ENCODE peak calls at places on chromosomes 11 and 22, in six cellular contexts. T, Y, Z, V, J and O are unnamed samples.

GRCh38 chr11:73177380-73178091 is 35.4 kb upstream of the FCHSD2 start:
- DNase-seq in J (no peak), Y (peak; percentile 25), V (no peak), T (no peak), Z (no peak), O (no peak)

GRCh38 chr11:70500076-70500847 is 101.9 kb downstream of the CTTN start:
- DNase-seq in Z (no peak), T (no peak), Y (no peak), V (no peak), J (no peak), O (no peak)

GRCh38 chr11:44065851-44066731 is at the start of gene ACCS:
- DNase-seq in Y (peak; percentile 57), T (peak; percentile 96), V (peak; percentile 94), J (peak; percentile 88), Z (peak; percentile 93), O (peak; percentile 89)

GRCh38 chr11:69700278-69701140 is 3.3 kb downstream of the FGF19 start:
- DNase-seq in V (peak; percentile 38), J (no peak), Y (no peak), Z (peak; percentile 91), T (no peak), O (no peak)

GRCh38 chr11:85965202-85965601 is 103.7 kb downstream of the PICALM start:
- DNase-seq in V (peak; percentile 74), J (no peak), Z (no peak), Y (no peak), T (no peak), O (no peak)

GRCh38 chr11:88246680-88247079 is 71.4 kb upstream of the RAB38 start:
- DNase-seq in Y (peak; percentile 89), J (no peak), V (peak; percentile 96), Z (no peak), T (no peak), O (no peak)

GRCh38 chr11:125797641-125798040 is 9.7 kb downstream of the PATE3 start:
- DNase-seq in J (no peak), V (no peak), T (no peak), Y (no peak), Z (no peak), O (no peak)

GRCh38 chr11:7046474-7046873 is 26.2 kb downstream of the NLRP14 start:
- DNase-seq in J (no peak), V (peak; percentile 81), Y (peak; percentile 25), Z (no peak), T (no peak), O (no peak)

GRCh38 chr11:118845369-118845768 is 38.3 kb upstream of the CXCR5 start:
- DNase-seq in Z (no peak), J (no peak), V (peak; percentile 50), T (no peak), Y (peak; percentile 13), O (no peak)

GRCh38 chr11:64249038-64249437 is 2.3 kb upstream of the PLCB3 start:
- DNase-seq in V (no peak), T (no peak), J (no peak), Z (no peak), Y (no peak), O (no peak)

GRCh38 chr22:24965822-24966626 is 13.5 kb downstream of the KIAA1671 start:
- DNase-seq in T (peak; percentile 90), V (no peak), Y (no peak), Z (peak; percentile 65), J (no peak), O (no peak)